ENCODE peak calls at places on chromosomes 16 and 17, in five cellular contexts. M is GM12878, B is HepG2, U is SK-N-SH, I is K562. X is an unnamed sample.

GRCh38 chr16:81755915-81756644 is 23.0 kb upstream of the PLCG2 start:
- DNase-seq in M (no peak), B (no peak), U (no peak), I (no peak), X (no peak)

GRCh38 chr17:63841350-63842172 is 924 bp downstream of the SMARCD2 start:
- DNase-seq in M (no peak), B (peak; percentile 36), U (peak; percentile 89), I (no peak), X (no peak)

GRCh38 chr16:57941016-57941656 is 29.8 kb downstream of the CNGB1 start:
- DNase-seq in M (no peak), B (no peak), U (peak; percentile 86), I (no peak), X (no peak)

GRCh38 chr17:43983515-43984411 is 20.7 kb upstream of the NAGS start:
- DNase-seq in M (no peak), B (peak; percentile 67), U (peak; percentile 72), I (peak; percentile 81), X (peak; percentile 47)

GRCh38 chr16:55822280-55822810 is 10.6 kb downstream of the CES1 start:
- DNase-seq in M (no peak), B (no peak), U (no peak), I (no peak), X (no peak)

GRCh38 chr17:15432807-15433547 is 34.4 kb downstream of the CDRT4 start:
- DNase-seq in M (no peak), B (peak; percentile 97), U (no peak), I (no peak), X (no peak)

GRCh38 chr16:3646348-3646920 is 8.1 kb upstream of the DNASE1 start:
- DNase-seq in M (no peak), B (peak; percentile 84), U (no peak), I (peak; percentile 53), X (peak; percentile 7)

GRCh38 chr17:54754560-54754959 is 146.1 kb upstream of the TOM1L1 start:
- DNase-seq in M (no peak), B (peak; percentile 16), U (peak; percentile 34), I (peak; percentile 43), X (peak; percentile 60)

GRCh38 chr17:79982986-79983385 is 52.7 kb downstream of the TBC1D16 start:
- DNase-seq in M (no peak), B (no peak), U (no peak), I (no peak), X (no peak)

GRCh38 chr16:67206129-67206837 is 7.4 kb downstream of the ELMO3 start:
- DNase-seq in M (no peak), B (no peak), U (no peak), I (no peak), X (no peak)

GRCh38 chr17:46851029-46851741 is at the start of gene WNT9B:
- DNase-seq in M (no peak), B (peak; percentile 48), U (peak; percentile 90), I (peak; percentile 93), X (peak; percentile 74)

GRCh38 chr17:80892900-80893603 is 98.6 kb upstream of the CHMP6 start:
- DNase-seq in M (no peak), B (no peak), U (no peak), I (no peak), X (no peak)

GRCh38 chr17:51119415-51120356 is 982 bp downstream of the SPAG9 start:
- DNase-seq in M (no peak), B (peak; percentile 65), U (peak; percentile 24), I (no peak), X (peak; percentile 55)

GRCh38 chr17:52120465-52120864 is 38.0 kb downstream of the CA10 start:
- DNase-seq in M (no peak), B (no peak), U (no peak), I (no peak), X (no peak)

GRCh38 chr16:68235882-68236803 is at the start of gene ESRP2:
- DNase-seq in M (no peak), B (peak; percentile 80), U (peak; percentile 37), I (no peak), X (no peak)

GRCh38 chr16:77213542-77214108 is 14.4 kb downstream of the SYCE1L start:
- DNase-seq in M (no peak), B (peak; percentile 46), U (no peak), I (no peak), X (no peak)

GRCh38 chr16:72013389-72013788 is 4.8 kb downstream of the DHODH start:
- DNase-seq in M (no peak), B (no peak), U (no peak), I (peak; percentile 33), X (no peak)

GRCh38 chr17:29617481-29618271 is 5.0 kb downstream of the CORO6 start:
- DNase-seq in M (peak; percentile 36), B (peak; percentile 52), U (no peak), I (peak; percentile 82), X (no peak)

GRCh38 chr17:20092973-20093626 is 83.9 kb downstream of the SPECC1 start:
- DNase-seq in M (no peak), B (no peak), U (no peak), I (no peak), X (no peak)

GRCh38 chr17:20097362-20097761 is 88.2 kb downstream of the SPECC1 start:
- DNase-seq in M (no peak), B (no peak), U (no peak), I (no peak), X (no peak)

GRCh38 chr17:20094777-20095176 is 85.6 kb downstream of the SPECC1 start:
- DNase-seq in M (no peak), B (no peak), U (no peak), I (no peak), X (no peak)

GRCh38 chr17:20096430-20096829 is 87.3 kb downstream of the SPECC1 start:
- DNase-seq in M (no peak), B (no peak), U (no peak), I (no peak), X (no peak)

GRCh38 chr17:20095366-20096080 is 86.4 kb downstream of the SPECC1 start:
- DNase-seq in M (no peak), B (peak; percentile 43), U (peak; percentile 80), I (no peak), X (peak; percentile 70)
- TF ChIP-seq FOXM1 in M (no peak), B (no peak), U (no peak), I (no peak), X (no peak)

DNA sequence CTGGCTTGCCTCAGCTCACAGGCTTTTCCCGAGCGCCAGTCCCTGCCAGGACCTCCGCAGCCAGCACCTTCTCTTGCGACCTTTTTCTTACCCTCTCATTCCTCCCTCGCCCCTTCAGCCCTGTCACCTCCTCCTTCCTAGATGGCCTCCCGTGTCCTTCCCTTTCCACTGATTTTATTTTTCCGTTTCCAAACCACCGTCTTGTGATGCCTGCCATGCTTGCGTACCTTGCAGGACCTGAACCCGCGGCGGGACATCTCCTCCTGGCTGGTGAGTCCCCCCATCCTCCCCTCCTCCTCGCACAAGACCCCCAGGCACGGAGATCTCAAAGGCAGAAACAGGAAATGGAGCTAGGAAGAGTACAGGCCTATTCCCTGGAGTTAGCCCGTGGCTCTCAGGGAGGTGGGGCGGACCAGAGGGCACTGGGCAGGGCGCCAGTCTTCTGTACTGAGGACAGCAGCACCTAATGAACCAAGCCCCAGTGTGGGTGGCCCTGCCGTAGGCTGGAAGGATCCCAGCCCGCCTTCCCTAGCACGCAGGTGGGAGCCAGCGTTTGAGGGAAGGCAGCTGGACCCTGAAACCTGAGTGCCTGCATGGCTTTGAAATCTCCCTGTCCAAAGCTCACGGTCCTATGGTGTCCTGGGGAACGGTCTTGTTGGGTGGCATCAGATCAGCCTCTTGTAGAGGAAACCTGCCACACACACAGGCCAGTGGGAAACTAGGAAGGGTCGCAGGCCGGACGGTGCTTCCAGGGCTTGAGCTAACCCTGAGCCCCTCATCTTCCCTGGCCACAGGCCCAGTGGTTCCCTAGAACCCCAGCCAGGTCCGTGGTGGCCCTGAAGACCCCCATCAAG is 612 bp downstream of the CISD3 start:
- DNase-seq in M (no peak), B (peak; percentile 90), U (peak; percentile 80), I (no peak), X (no peak)
- TF ChIP-seq FOXM1 in M (no peak), B (no peak), U (no peak), I (no peak), X (no peak)

DNA sequence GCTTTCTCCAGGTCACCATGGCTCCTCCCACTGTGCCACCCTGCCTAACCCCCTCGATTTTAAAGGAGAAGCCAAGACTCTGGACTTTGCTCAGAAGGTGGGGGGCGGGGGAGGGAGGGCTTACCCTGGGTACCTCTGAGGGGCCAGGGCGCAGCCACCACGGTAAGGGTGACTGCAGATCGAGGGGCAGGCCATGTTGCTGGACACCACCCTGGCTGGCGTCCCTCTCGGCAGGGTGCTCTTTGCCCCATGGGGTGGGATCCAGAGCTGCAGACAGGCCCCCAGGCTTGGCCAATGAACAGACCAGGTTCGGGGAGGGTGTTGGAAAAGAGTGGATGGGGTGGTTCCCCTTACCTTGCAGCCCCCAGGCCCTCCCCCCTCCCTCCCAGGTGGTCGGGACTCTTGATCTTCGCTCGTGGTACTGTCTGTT is 392 bp upstream of the GRB7 start:
- DNase-seq in M (no peak), B (peak; percentile 63), U (peak; percentile 9), I (no peak), X (no peak)
- TF ChIP-seq FOXM1 in M (no peak), B (no peak), U (no peak), I (no peak), X (no peak)

DNA sequence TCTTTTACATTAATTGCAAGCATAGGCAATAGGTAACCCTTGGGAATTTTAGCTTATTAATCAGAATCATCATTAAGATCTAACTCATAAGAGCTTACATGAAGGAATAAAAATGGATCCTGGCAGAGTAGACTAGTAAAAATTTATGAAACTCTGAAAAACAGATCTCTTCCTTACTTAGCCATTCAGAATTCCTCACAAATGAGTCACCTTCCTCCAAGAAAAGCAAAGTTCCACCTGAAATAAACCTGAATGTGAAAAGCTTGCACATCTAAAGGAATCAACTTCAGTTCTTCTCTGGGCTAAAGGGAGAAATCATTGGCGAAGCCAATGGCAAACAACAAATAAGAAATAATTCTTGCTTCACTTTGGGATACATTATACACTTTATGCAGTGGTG is 22.7 kb downstream of the MYO1D start:
- DNase-seq in M (no peak), B (no peak), U (no peak), I (no peak), X (no peak)
- TF ChIP-seq FOXM1 in M (no peak), B (no peak), U (no peak), I (no peak), X (no peak)